ENCODE peak calls at places on chromosomes 16 and 17, in nine cellular contexts. I is HuH-7; T is anterior cingulate cortex; C is SW480; M is brain microvascular endothelial cell; D is naive thymus-derived CD8-positive, alpha-beta T cell; K is activated naive CD8-positive, alpha-beta T cell treated with anti-CD3 and anti-CD28 coated beads for 36 hours; Z is GM12878; N is stimulated activated effector memory CD8-positive, alpha-beta T cell treated with anti-CD3 and anti-CD28 coated beads, Interleukin-12 subunit alpha, Interleukin-12 subunit beta, amount 100 ng/mL, for 72 hours. A is an unnamed sample.

GRCh38 chr16:85428168-85428898 is 184.8 kb upstream of the GSE1 start:
- DNase-seq in K (no peak), T (peak), C (peak), M (peak), D (no peak), N (peak), I (peak), Z (no peak), A (no peak)

GRCh38 chr16:66260522-66261290 is 105.8 kb upstream of the CDH5 start:
- DNase-seq in D (no peak), K (no peak), N (no peak), Z (no peak), M (no peak), T (no peak), C (no peak), I (no peak), A (no peak)

GRCh38 chr16:80081851-80082250 is 458.9 kb upstream of the DYNLRB2 start:
- DNase-seq in T (no peak), Z (no peak), D (no peak), C (no peak), K (no peak), N (no peak), I (no peak), M (no peak), A (no peak)

GRCh38 chr17:4206945-4207344 is 56.8 kb downstream of the ANKFY1 start:
- DNase-seq in I (no peak), Z (no peak), M (peak), T (no peak), C (peak), D (no peak), K (no peak), N (no peak), A (no peak)

GRCh38 chr16:11168386-11169065 is 87.5 kb downstream of the SOCS1 start:
- DNase-seq in M (no peak), C (no peak), T (no peak), K (no peak), D (no peak), N (no peak), Z (no peak), I (no peak), A (no peak)

GRCh38 chr17:78111727-78112507 is 16.6 kb downstream of the TMC6 start:
- DNase-seq in K (no peak), D (no peak), T (no peak), C (no peak), I (no peak), N (no peak), Z (no peak), M (no peak), A (no peak)

GRCh38 chr16:50367777-50368409 is 895 bp downstream of the BRD7 start:
- DNase-seq in K (no peak), N (no peak), I (no peak), Z (no peak), T (no peak), D (no peak), M (no peak), C (no peak), A (no peak)

GRCh38 chr16:75074415-75074793 is 42.2 kb downstream of the LDHD start:
- DNase-seq in M (no peak), N (no peak), D (no peak), K (no peak), Z (no peak), I (no peak), C (no peak), T (no peak), A (no peak)

GRCh38 chr16:1134776-1135458 is 18.0 kb upstream of the CACNA1H start:
- DNase-seq in D (no peak), C (no peak), I (no peak), K (no peak), T (no peak), Z (no peak), M (no peak), N (no peak), A (no peak)

GRCh38 chr17:8121531-8122390 is 2.1 kb downstream of the HES7 start:
- DNase-seq in N (peak), Z (no peak), C (peak), M (peak), D (no peak), K (peak), I (peak), T (peak), A (peak)

GRCh38 chr17:79814966-79815835 is 18.3 kb upstream of the CBX8 start:
- DNase-seq in M (no peak), T (no peak), C (no peak), K (no peak), N (no peak), D (no peak), Z (no peak), I (no peak), A (no peak)

GRCh38 chr16:87332150-87332549 is 15.0 kb upstream of the C16orf95 start:
- DNase-seq in C (no peak), I (no peak), T (no peak), M (peak), D (no peak), N (no peak), Z (no peak), K (no peak), A (no peak)

A was measured in hypothalamus.